ENCODE peak calls at places on chromosomes 6 and 20, in five cellular contexts. O is GM06990, M is epithelial cell of proximal tubule, S is PC-3, A is dorsolateral prefrontal cortex. B is an unnamed sample.

GRCh38 chr20:35820715-35821114 is 48.9 kb downstream of the PHF20 start:
- DNase-seq in O (no peak), M (no peak), S (peak), A (no peak), B (no peak)

GRCh38 chr20:62496525-62497218 is 20.9 kb upstream of the GATA5 start:
- DNase-seq in O (no peak), M (no peak), S (peak), A (no peak), B (peak)

GRCh38 chr6:4057036-4057435 is 21.9 kb downstream of the FAM217A start:
- DNase-seq in O (no peak), M (no peak), S (no peak), A (no peak), B (no peak)

GRCh38 chr20:50328161-50328979 is 137.7 kb downstream of the CEBPB start:
- DNase-seq in O (no peak), M (no peak), S (no peak), A (no peak), B (no peak)

GRCh38 chr20:34549291-34549928 is 9.1 kb upstream of the MAP1LC3A start:
- DNase-seq in O (no peak), M (no peak), S (peak), A (no peak), B (no peak)

GRCh38 chr6:40778186-40778585 is 191.0 kb upstream of the LRFN2 start:
- DNase-seq in O (no peak), M (peak), S (peak), A (no peak), B (no peak)

GRCh38 chr6:7151381-7151780 is 43.6 kb downstream of the RREB1 start:
- DNase-seq in O (no peak), M (no peak), S (no peak), A (no peak), B (no peak)

GRCh38 chr20:24984963-24985640 is 7.4 kb downstream of the APMAP start:
- DNase-seq in O (no peak), M (no peak), S (no peak), A (no peak), B (no peak)

GRCh38 chr6:116370717-116371383 is at the start of gene DSE:
- DNase-seq in O (peak), M (no peak), S (peak), A (peak), B (peak)

GRCh38 chr6:155883334-155883731 is 427.7 kb upstream of the NOX3 start:
- DNase-seq in O (no peak), M (no peak), S (no peak), A (no peak), B (no peak)

GRCh38 chr6:101398716-101399626 is 5.5 kb downstream of the GRIK2 start:
- DNase-seq in O (no peak), M (no peak), S (no peak), A (peak), B (no peak)

GRCh38 chr6:89100114-89100513 is 17.8 kb downstream of the SRSF12 start:
- DNase-seq in O (no peak), M (no peak), S (no peak), A (no peak), B (no peak)

GRCh38 chr6:165889636-165890403 is 226.8 kb upstream of the PDE10A start:
- DNase-seq in O (no peak), M (no peak), S (peak), A (peak), B (peak)
- TF ChIP-seq CTCF in O (peak), M (peak), S (peak), A (peak), B (peak)

GRCh38 chr6:33583591-33584155 is 3.6 kb upstream of the BAK1 start:
- DNase-seq in O (no peak), M (no peak), S (peak), A (no peak), B (peak)
- TF ChIP-seq CTCF in O (peak), M (peak), S (peak), A (peak), B (peak)

GRCh38 chr6:76682842-76683241 is 610.4 kb upstream of the IMPG1 start:
- DNase-seq in O (no peak), M (no peak), S (peak), A (no peak), B (no peak)
- TF ChIP-seq CTCF in O (peak), M (peak), S (peak), A (peak), B (peak)

GRCh38 chr20:297098-297924 is at the start of gene ZCCHC3:
- DNase-seq in O (peak), M (no peak), S (peak), A (peak), B (peak)
- TF ChIP-seq CTCF in O (peak), M (peak), S (peak), A (peak), B (peak)

GRCh38 chr6:124800222-124800621 is 162.0 kb upstream of the RNF217 start:
- DNase-seq in O (no peak), M (no peak), S (no peak), A (no peak), B (no peak)

GRCh38 chr6:124799638-124800037 is 162.6 kb upstream of the RNF217 start:
- DNase-seq in O (no peak), M (no peak), S (no peak), A (no peak), B (no peak)

GRCh38 chr6:124793406-124793805 is 168.8 kb upstream of the RNF217 start:
- DNase-seq in O (no peak), M (no peak), S (no peak), A (no peak), B (no peak)

GRCh38 chr6:124795879-124796838 is 166.1 kb upstream of the RNF217 start:
- DNase-seq in O (no peak), M (no peak), S (peak), A (peak), B (peak)

GRCh38 chr6:124798942-124799496 is 163.2 kb upstream of the RNF217 start:
- DNase-seq in O (no peak), M (no peak), S (no peak), A (no peak), B (no peak)
- TF ChIP-seq CTCF in O (no peak), M (peak), S (peak), A (peak), B (peak)

B was measured in neural crest cell.